ENCODE peak calls at places on chromosome 19, in six cellular contexts. L is aorta; T is CD8-positive, alpha-beta T cell; A is tibial nerve; V is suprapubic skin; Z is left lung. S is an unnamed sample. For H3K36me3, the result is how much of the 10 kb centered on the place peaks cover.

GRCh38 chr19:30529876-30530275 is 157.7 kb downstream of the ZNF536 start:
- DNase-seq in Z (no peak), V (no peak), A (no peak), T (no peak), L (no peak), S (no peak)

GRCh38 chr19:17686027-17686511 is 2.1 kb downstream of the UNC13A start:
- DNase-seq in T (no peak), L (no peak), A (no peak), Z (no peak), V (no peak), S (no peak)

GRCh38 chr19:50728084-50728737 is 5.0 kb downstream of the CLEC11A start:
- DNase-seq in L (peak), V (peak), T (peak), Z (peak), A (peak), S (peak)

GRCh38 chr19:5691205-5691929 is 1.3 kb downstream of the RPL36 start:
- DNase-seq in V (no peak), T (peak), L (no peak), Z (no peak), A (no peak), S (peak)

GRCh38 chr19:45499196-45500180 is 1.2 kb downstream of the PPM1N start:
- DNase-seq in V (no peak), A (no peak), Z (no peak), L (no peak), T (no peak), S (no peak)

GRCh38 chr19:1376415-1376805 is 7.3 kb upstream of the NDUFS7 start:
- DNase-seq in V (no peak), Z (no peak), L (no peak), A (no peak), T (no peak), S (no peak)

GRCh38 chr19:47230122-47230920 is 678 bp downstream of the BBC3 start:
- DNase-seq in V (peak), Z (peak), L (peak), A (peak), T (peak), S (peak)

GRCh38 chr19:29581398-29581797 is 24.7 kb upstream of the POP4 start:
- DNase-seq in T (no peak), V (no peak), A (no peak), Z (no peak), L (no peak), S (no peak)

GRCh38 chr19:49533551-49534488 is 6.0 kb downstream of the RCN3 start:
- DNase-seq in L (peak), T (peak), A (peak), Z (peak), V (peak), S (peak)

GRCh38 chr19:46426506-46427162 is 2.1 kb downstream of the PNMA8C start:
- DNase-seq in T (no peak), V (no peak), Z (peak), L (peak), A (no peak), S (no peak)

GRCh38 chr19:17677002-17677401 is 11.2 kb downstream of the UNC13A start:
- DNase-seq in Z (no peak), L (no peak), V (no peak), A (no peak), T (no peak), S (no peak)

GRCh38 chr19:51407631-51408131 is 9.8 kb downstream of the SIGLEC10 start:
- DNase-seq in A (no peak), V (no peak), Z (no peak), L (peak), T (no peak), S (peak)

GRCh38 chr19:18364826-18365528 is 21.0 kb upstream of the GDF15 start:
- DNase-seq in L (peak), A (no peak), Z (peak), T (no peak), V (no peak), S (no peak)

GRCh38 chr19:16978839-16979802 is 47.5 kb downstream of the CPAMD8 start:
- DNase-seq in T (no peak), L (no peak), A (no peak), Z (no peak), V (no peak), S (no peak)

GRCh38 chr19:8552810-8553209 is 24.4 kb downstream of the MYO1F start:
- DNase-seq in A (no peak), T (no peak), V (no peak), Z (no peak), L (no peak), S (no peak)

GRCh38 chr19:10226376-10227214 is 4.5 kb downstream of the S1PR2 start:
- DNase-seq in T (no peak), L (peak), V (peak), A (peak), Z (peak), S (no peak)

GRCh38 chr19:41753159-41753558 is 2.2 kb upstream of the CEACAM6 start:
- DNase-seq in Z (peak), T (peak), V (no peak), L (peak), A (no peak), S (peak)

GRCh38 chr19:7488736-7489353 is at the start of gene PEX11G:
- DNase-seq in A (peak), Z (peak), V (peak), T (peak), L (peak), S (peak)

GRCh38 chr19:44643605-44644390 is at the start of gene PVR:
- DNase-seq in T (peak), V (peak), Z (peak), A (peak), L (peak), S (no peak)

GRCh38 chr19:57903298-57904174 is 12.9 kb downstream of the ZNF417 start:
- DNase-seq in Z (no peak), V (no peak), T (no peak), L (no peak), A (no peak), S (no peak)

GRCh38 chr19:42032428-42032827 is 37.6 kb downstream of the GRIK5 start:
- DNase-seq in L (no peak), T (no peak), Z (no peak), V (no peak), A (no peak), S (no peak)

GRCh38 chr19:1070576-1070930 is 3.6 kb downstream of the ARHGAP45 start:
- DNase-seq in Z (no peak), L (no peak), V (no peak), A (no peak), T (no peak), S (peak)

GRCh38 chr19:52963229-52963760 is 614 bp upstream of the ZNF816 start:
- DNase-seq in A (no peak), L (no peak), T (peak), V (no peak), Z (peak), S (no peak)

GRCh38 chr19:50607874-50608785 is 31.6 kb downstream of the SYT3 start:
- DNase-seq in T (peak), L (peak), A (no peak), Z (peak), V (no peak), S (peak)

GRCh38 chr19:35513231-35513974 is at the start of gene DMKN:
- DNase-seq in Z (no peak), A (no peak), T (no peak), L (no peak), V (no peak), S (no peak)

GRCh38 chr19:3316132-3316648 is 50.2 kb upstream of the NFIC start:
- DNase-seq in T (no peak), Z (no peak), V (no peak), L (no peak), A (no peak), S (no peak)

GRCh38 chr19:3313199-3313575 is 53.2 kb upstream of the NFIC start:
- DNase-seq in Z (no peak), L (no peak), V (no peak), T (no peak), A (no peak), S (no peak)

GRCh38 chr19:3315676-3315973 is 50.8 kb upstream of the NFIC start:
- DNase-seq in Z (no peak), L (no peak), T (no peak), V (no peak), A (no peak), S (no peak)

GRCh38 chr19:3316659-3317207 is 49.6 kb upstream of the NFIC start:
- DNase-seq in T (no peak), Z (no peak), L (no peak), A (no peak), V (no peak), S (no peak)

GRCh38 chr19:3314962-3315675 is 51.3 kb upstream of the NFIC start:
- DNase-seq in L (no peak), V (no peak), T (no peak), A (no peak), Z (no peak), S (no peak)
- H3K36me3 ChIP-seq in L (under half), V (under half), T (under half), A (under half), Z (under half), S (under half)

GRCh38 chr19:33502991-33503790 is 18.4 kb downstream of the PEPD start:
- DNase-seq in L (peak), T (no peak), Z (no peak), A (no peak), V (peak), S (no peak)
- H3K27ac ChIP-seq in L (no peak), T (no peak), Z (no peak), A (no peak), V (no peak), S (no peak)

GRCh38 chr19:15374796-15375440 is 4.7 kb downstream of the AKAP8 start:
- DNase-seq in L (peak), Z (no peak), V (no peak), T (no peak), A (no peak), S (no peak)
- H3K36me3 ChIP-seq in L (under half), Z (half or more), V (under half), T (under half), A (under half), S (under half)

GRCh38 chr19:15249560-15249874 is 17.3 kb upstream of the EPHX3 start:
- DNase-seq in T (no peak), L (no peak), A (no peak), V (no peak), Z (no peak), S (no peak)
- H3K27ac ChIP-seq in T (no peak), L (peak), A (peak), V (peak), Z (peak), S (no peak)

GRCh38 chr19:19719798-19720197 is 13.1 kb downstream of the ZNF14 start:
- DNase-seq in V (no peak), Z (no peak), A (no peak), L (no peak), T (no peak), S (peak)
- H3K36me3 ChIP-seq in V (under half), Z (under half), A (under half), L (under half), T (under half), S (under half)

DNA sequence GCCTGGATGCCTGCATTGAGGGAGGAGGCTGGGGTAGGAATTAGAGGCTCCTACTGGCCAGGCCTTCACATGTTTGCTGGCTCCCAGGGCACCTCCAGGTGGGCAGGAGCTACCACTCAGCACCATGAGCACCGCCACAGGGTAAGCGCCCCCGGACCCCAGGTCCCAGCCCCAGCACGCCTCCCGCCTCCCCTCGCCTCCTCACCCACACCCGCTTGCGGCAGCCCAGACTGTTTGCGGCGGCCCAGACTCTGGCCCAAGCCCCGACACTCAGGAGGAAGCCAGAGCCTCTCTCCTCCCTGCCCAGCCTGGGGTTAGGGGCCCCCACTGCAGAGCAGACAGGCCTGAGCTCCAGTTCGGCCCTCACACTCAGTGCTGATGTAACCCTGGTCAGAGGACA is 652 bp downstream of the EPS8L1 start:
- DNase-seq in L (no peak), T (no peak), Z (no peak), A (no peak), V (no peak), S (no peak)
- H3K27ac ChIP-seq in L (no peak), T (no peak), Z (no peak), A (no peak), V (no peak), S (no peak)

GRCh38 chr19:38905620-38906019 is 5.9 kb downstream of the NFKBIB start:
- DNase-seq in L (no peak), A (no peak), Z (no peak), T (no peak), V (no peak), S (no peak)
- H3K36me3 ChIP-seq in L (under half), A (under half), Z (half or more), T (under half), V (under half), S (under half)

DNA sequence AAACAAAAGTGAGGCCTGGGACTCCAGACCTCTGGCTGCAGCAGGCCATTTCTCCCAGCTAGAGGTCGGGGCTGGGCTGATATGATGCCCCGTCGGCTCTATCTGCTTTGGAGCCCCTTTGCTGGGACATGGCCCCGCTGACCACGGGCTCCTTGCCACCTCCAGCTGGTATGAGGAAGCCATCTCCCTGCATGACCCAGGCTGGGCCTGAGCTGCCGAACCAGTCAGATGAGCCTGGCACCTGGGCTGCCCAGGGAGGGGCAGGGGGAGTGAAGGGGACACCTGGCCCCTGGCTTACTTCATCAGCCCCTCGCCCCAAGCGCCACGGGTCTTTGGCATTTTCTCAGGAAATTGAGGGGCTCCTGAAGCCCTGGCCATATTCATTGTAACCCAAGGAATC is 7.8 kb downstream of the ZSWIM4 start:
- DNase-seq in T (no peak), L (no peak), A (no peak), V (no peak), Z (no peak), S (no peak)
- H3K27ac ChIP-seq in T (no peak), L (no peak), A (no peak), V (no peak), Z (peak), S (no peak)

S was measured in naive thymus-derived CD4-positive, alpha-beta T cell.